ENCODE peak calls at places on chromosomes 3 and 15, in eight cellular contexts. V is neuronal stem cell, Z is colonic mucosa, N is H9, M is fibroblast of lung, P is IMR-90, W is Karpas-422, A is PC-3. J is an unnamed sample.

GRCh38 chr15:90561344-90562244 is 31.9 kb downstream of the CRTC3 start:
- DNase-seq in V (no peak), Z (no peak), N (no peak), M (no peak), P (peak; percentile 81), W (no peak), A (no peak), J (peak; percentile 27)

GRCh38 chr15:74461847-74462511 is 1.0 kb upstream of the UBL7 start:
- DNase-seq in V (no peak), Z (no peak), N (no peak), M (no peak), P (no peak), W (peak; percentile 45), A (peak; percentile 27), J (no peak)

GRCh38 chr15:73388256-73388781 is 19.6 kb upstream of the HCN4 start:
- DNase-seq in V (no peak), Z (no peak), N (peak; percentile 56), M (peak; percentile 89), P (peak; percentile 68), W (no peak), A (peak; percentile 89), J (no peak)

GRCh38 chr15:79185199-79185598 is 94.6 kb upstream of the RASGRF1 start:
- DNase-seq in V (no peak), Z (no peak), N (peak; percentile 67), M (no peak), P (no peak), W (peak; percentile 84), A (no peak), J (peak; percentile 29)

GRCh38 chr3:189108032-189108431 is 63.7 kb upstream of the TPRG1 start:
- DNase-seq in V (no peak), Z (no peak), N (no peak), M (no peak), P (no peak), W (no peak), A (no peak), J (no peak)

GRCh38 chr15:73822998-73823397 is 50.4 kb upstream of the TBC1D21 start:
- DNase-seq in V (peak; percentile 32), Z (no peak), N (no peak), M (peak; percentile 38), P (peak; percentile 43), W (no peak), A (peak; percentile 34), J (peak; percentile 13)

GRCh38 chr15:37106490-37107001 is 6.2 kb upstream of the MEIS2 start:
- DNase-seq in V (peak; percentile 69), Z (no peak), N (peak; percentile 74), M (peak; percentile 67), P (peak; percentile 24), W (peak; percentile 74), A (no peak), J (no peak)

GRCh38 chr3:27454914-27455313 is 29.3 kb downstream of the SLC4A7 start:
- DNase-seq in V (no peak), Z (no peak), N (no peak), M (no peak), P (peak; percentile 6), W (no peak), A (no peak), J (no peak)

GRCh38 chr3:62833538-62833937 is 41.7 kb downstream of the CADPS start:
- DNase-seq in V (no peak), Z (no peak), N (no peak), M (peak; percentile 19), P (no peak), W (peak; percentile 66), A (no peak), J (no peak)

GRCh38 chr3:55807210-55807609 is 320.1 kb upstream of the WNT5A start:
- DNase-seq in V (no peak), Z (no peak), N (no peak), M (no peak), P (no peak), W (no peak), A (no peak), J (no peak)

GRCh38 chr3:67329358-67329757 is 325.1 kb downstream of the SUCLG2 start:
- DNase-seq in V (no peak), Z (no peak), N (no peak), M (no peak), P (no peak), W (no peak), A (no peak), J (no peak)

GRCh38 chr3:190586631-190587000 is 72.7 kb downstream of the IL1RAP start:
- DNase-seq in V (no peak), Z (no peak), N (no peak), M (peak; percentile 71), P (peak; percentile 62), W (no peak), A (peak; percentile 81), J (peak; percentile 24)

GRCh38 chr3:128784228-128784627 is 58.2 kb downstream of the RAB7A start:
- DNase-seq in V (peak; percentile 26), Z (no peak), N (peak; percentile 83), M (no peak), P (no peak), W (peak; percentile 74), A (no peak), J (peak; percentile 18)

GRCh38 chr15:33468740-33469139 is 158.0 kb downstream of the RYR3 start:
- DNase-seq in V (no peak), Z (no peak), N (no peak), M (no peak), P (no peak), W (no peak), A (no peak), J (no peak)

GRCh38 chr3:39192490-39193092 is at the start of gene XIRP1:
- DNase-seq in V (no peak), Z (no peak), N (no peak), M (peak; percentile 43), P (peak; percentile 33), W (no peak), A (no peak), J (no peak)

GRCh38 chr3:119647177-119647576 is 13.2 kb downstream of the POPDC2 start:
- DNase-seq in V (no peak), Z (no peak), N (no peak), M (peak; percentile 27), P (no peak), W (no peak), A (no peak), J (no peak)

GRCh38 chr15:81105521-81105920 is 28.5 kb upstream of the CFAP161 start:
- DNase-seq in V (no peak), Z (no peak), N (no peak), M (no peak), P (no peak), W (no peak), A (no peak), J (no peak)

GRCh38 chr3:184379375-184380209 is at the start of gene CHRD:
- DNase-seq in V (no peak), Z (no peak), N (no peak), M (no peak), P (no peak), W (no peak), A (no peak), J (no peak)

GRCh38 chr3:88031543-88032148 is 27.2 kb downstream of the CGGBP1 start:
- DNase-seq in V (no peak), Z (no peak), N (no peak), M (peak; percentile 46), P (peak; percentile 27), W (peak; percentile 58), A (peak; percentile 49), J (peak; percentile 47)

GRCh38 chr3:88034463-88034862 is 24.3 kb downstream of the CGGBP1 start:
- DNase-seq in V (no peak), Z (no peak), N (no peak), M (no peak), P (no peak), W (no peak), A (no peak), J (no peak)

GRCh38 chr3:88032245-88032644 is 26.6 kb downstream of the CGGBP1 start:
- DNase-seq in V (no peak), Z (no peak), N (no peak), M (peak; percentile 16), P (peak; percentile 3), W (no peak), A (peak; percentile 6), J (no peak)

GRCh38 chr3:88033806-88034205 is 25.0 kb downstream of the CGGBP1 start:
- DNase-seq in V (no peak), Z (no peak), N (no peak), M (no peak), P (no peak), W (no peak), A (no peak), J (no peak)

DNA sequence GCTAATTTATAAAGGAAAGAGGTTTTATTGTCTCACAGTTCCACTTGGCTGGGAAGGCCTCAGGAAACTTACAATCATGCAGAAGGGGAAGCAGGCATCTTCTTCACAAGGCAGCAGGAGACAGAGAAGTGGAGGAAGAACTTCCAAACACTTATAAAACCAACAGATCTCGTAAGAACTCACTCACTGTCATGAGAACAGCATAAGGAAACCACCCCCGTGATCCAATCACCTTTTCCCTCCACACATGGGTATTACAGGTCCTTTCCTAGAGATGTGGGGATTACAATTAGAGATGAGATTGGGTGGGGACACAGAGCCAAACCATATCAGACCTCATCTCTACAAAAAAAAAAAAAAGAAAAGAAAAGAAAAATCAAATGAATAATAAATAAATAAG is 25.7 kb downstream of the CGGBP1 start:
- DNase-seq in V (no peak), Z (no peak), N (no peak), M (no peak), P (no peak), W (no peak), A (no peak), J (no peak)
- H3K27ac ChIP-seq in V (no peak overlapping the region), Z (no peak overlapping the region), N (no peak overlapping the region), M (no peak overlapping the region), P (no peak overlapping the region), W (no peak overlapping the region), A (no peak overlapping the region), J (no peak overlapping the region)

DNA sequence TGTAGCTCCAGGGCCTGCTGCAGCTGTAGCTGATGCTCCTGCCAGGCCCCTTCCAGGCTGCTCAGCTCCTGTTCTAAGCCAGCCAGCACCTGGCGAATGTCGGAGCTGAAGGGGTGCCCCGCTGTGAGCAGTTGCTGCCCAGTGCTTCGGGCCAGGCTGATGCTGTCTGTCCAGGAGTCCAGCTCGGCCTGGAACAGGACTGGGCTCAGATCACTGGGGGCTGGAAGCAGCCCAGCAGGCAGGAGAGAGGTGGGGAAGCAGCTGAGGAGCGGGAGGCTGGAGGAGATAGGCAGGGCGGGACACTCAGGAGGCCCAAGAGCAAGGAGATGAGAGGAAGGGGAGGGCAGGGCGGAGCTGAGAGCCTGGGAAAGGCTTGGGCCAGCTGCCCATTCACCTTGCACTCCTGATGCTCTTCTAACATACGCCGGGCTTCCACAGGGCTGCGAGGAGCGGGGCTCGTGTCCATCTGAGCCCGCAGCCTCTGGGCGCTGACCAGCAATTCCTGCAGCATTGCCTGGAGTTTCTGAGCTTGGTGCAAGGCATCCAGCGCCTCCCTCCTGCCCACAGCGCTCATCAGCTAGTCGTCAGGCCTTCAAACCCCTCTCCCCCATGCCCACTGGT is 23.2 kb downstream of the PLA2G4B start:
- DNase-seq in V (no peak), Z (no peak), N (no peak), M (no peak), P (no peak), W (no peak), A (no peak), J (no peak)
- H3K9ac ChIP-seq in V (no peak overlapping the region), Z (no peak overlapping the region), N (no peak overlapping the region), M (no peak overlapping the region), P (no peak overlapping the region), W (no peak overlapping the region), A (no peak overlapping the region), J (no peak overlapping the region)

GRCh38 chr15:46080018-46080417 is 445.2 kb downstream of the SQOR start:
- DNase-seq in V (peak; percentile 39), Z (no peak), N (peak; percentile 31), M (no peak), P (no peak), W (no peak), A (no peak), J (no peak)
- H3K27ac ChIP-seq in V (no peak overlapping the region), Z (no peak overlapping the region), N (no peak overlapping the region), M (no peak overlapping the region), P (no peak overlapping the region), W (no peak overlapping the region), A (no peak overlapping the region), J (no peak overlapping the region)

GRCh38 chr15:66789029-66790025 is 87.3 kb downstream of the SMAD6 start:
- DNase-seq in V (no peak), Z (no peak), N (peak; percentile 76), M (peak; percentile 59), P (peak; percentile 81), W (peak; percentile 68), A (peak; percentile 61), J (peak; percentile 37)
- H3K9ac ChIP-seq in V (no peak overlapping the region), Z (no peak overlapping the region), N (no peak overlapping the region), M (no peak overlapping the region), P (peak overlapping the region; percentile 82), W (no peak overlapping the region), A (no peak overlapping the region), J (no peak overlapping the region)

J was measured in DND-41.